ENCODE peak calls at places on chromosomes 16 and 17, in eight cellular contexts. A is T-cell; Y is AG09319; K is heart left ventricle; V is cardiac fibroblast; J is activated CD4-positive, alpha-beta T cell treated with anti-CD3 and anti-CD28 coated beads, Interleukin-2, amount 50 U/mL, for 1 hour; U is stimulated activated naive CD8-positive, alpha-beta T cell treated with anti-CD3 and anti-CD28 coated beads, Interleukin-15, Interleukin-2, amounts not matched to agents 100 U/mL and 50 U/mL, for 24 hours; H is GM13976. O is an unnamed sample.

GRCh38 chr17:63435681-63436522 is 10.2 kb downstream of the CYB561 start:
- DNase-seq in A (no peak), Y (no peak), U (no peak), J (no peak), V (no peak), H (no peak), K (no peak), O (no peak)

GRCh38 chr17:19348081-19348650 is 14.4 kb downstream of the B9D1 start:
- DNase-seq in J (no peak), U (no peak), Y (no peak), A (no peak), K (peak), H (no peak), V (no peak), O (no peak)

GRCh38 chr17:49491370-49491769 is 3.7 kb upstream of the NGFR start:
- DNase-seq in V (no peak), Y (no peak), A (no peak), K (no peak), H (no peak), J (no peak), U (no peak), O (no peak)

GRCh38 chr16:55144656-55145055 is 179.3 kb upstream of the IRX6 start:
- DNase-seq in H (no peak), A (no peak), U (no peak), V (no peak), K (no peak), Y (no peak), J (no peak), O (no peak)

GRCh38 chr16:84959045-84959576 is 52.2 kb downstream of the ZDHHC7 start:
- DNase-seq in V (no peak), K (no peak), A (no peak), H (no peak), J (no peak), U (no peak), Y (no peak), O (no peak)

GRCh38 chr16:89290887-89291286 is 73.4 kb downstream of the ZNF778 start:
- DNase-seq in U (no peak), J (no peak), Y (no peak), A (no peak), V (no peak), H (no peak), K (no peak), O (no peak)

GRCh38 chr16:57266531-57267268 is 17.8 kb downstream of the PLLP start:
- DNase-seq in A (peak), H (peak), V (no peak), J (peak), Y (no peak), K (no peak), U (peak), O (peak)

GRCh38 chr17:78839173-78839761 is 1.3 kb downstream of the USP36 start:
- DNase-seq in A (no peak), V (peak), U (no peak), H (no peak), Y (no peak), J (no peak), K (no peak), O (peak)

GRCh38 chr17:77286641-77287431 is 146.1 kb downstream of the SEC14L1 start:
- DNase-seq in V (peak), U (no peak), A (no peak), K (peak), H (no peak), J (no peak), Y (no peak), O (no peak)

O was measured in endothelial cell of umbilical vein.